ENCODE peak calls at places on chromosomes 2 and 18, in ten cellular contexts. G is left ventricle myocardium inferior, Z is natural killer cell, I is Calu3, U is cardiac muscle cell, D is MCF 10A, F is WTC11, S is GM10248, L is AG04450, A is testis. T is an unnamed sample.

GRCh38 chr2:6368271-6368670 is 497.4 kb downstream of the CMPK2 start:
- DNase-seq in D (no peak), L (peak; percentile 38), U (no peak), I (no peak), G (no peak), A (no peak), S (no peak), F (no peak), Z (no peak), T (no peak)

GRCh38 chr2:43305537-43305936 is 79.1 kb upstream of the ZFP36L2 start:
- DNase-seq in Z (no peak), G (peak; percentile 51), A (no peak), I (no peak), D (no peak), S (no peak), F (no peak), U (no peak), L (no peak), T (no peak)

GRCh38 chr2:195316485-195316884 is 340.5 kb upstream of the SLC39A10 start:
- DNase-seq in A (no peak), L (no peak), Z (no peak), F (no peak), S (no peak), D (no peak), U (no peak), I (no peak), G (no peak), T (no peak)

GRCh38 chr2:144460981-144461766 is 58.7 kb downstream of the ZEB2 start:
- DNase-seq in S (no peak), A (peak; percentile 68), D (no peak), U (no peak), L (peak; percentile 44), F (no peak), I (no peak), Z (no peak), G (peak; percentile 51), T (no peak)

GRCh38 chr18:49400398-49401072 is 59.9 kb downstream of the DYM start:
- DNase-seq in G (no peak), Z (no peak), I (peak; percentile 4), U (no peak), D (no peak), A (no peak), S (no peak), F (no peak), L (no peak), T (no peak)

GRCh38 chr18:77105021-77105420 is 27.6 kb downstream of the MBP start:
- DNase-seq in G (no peak), U (no peak), L (no peak), F (no peak), S (no peak), Z (no peak), I (no peak), D (no peak), A (no peak), T (no peak)

GRCh38 chr18:58013241-58014211 is 30.5 kb upstream of the NEDD4L start:
- DNase-seq in L (no peak), A (peak; percentile 16), S (no peak), I (peak; percentile 49), F (no peak), G (no peak), U (no peak), Z (no peak), D (peak; percentile 86), T (no peak)

GRCh38 chr2:17573806-17574175 is 33.3 kb downstream of the VSNL1 start:
- DNase-seq in L (no peak), D (no peak), A (no peak), I (no peak), G (no peak), F (no peak), U (no peak), Z (no peak), S (no peak), T (no peak)

GRCh38 chr2:30747206-30747605 is 60.0 kb downstream of the CAPN13 start:
- DNase-seq in U (no peak), I (no peak), S (no peak), L (no peak), F (no peak), G (no peak), Z (no peak), D (no peak), A (no peak), T (no peak)
- TF ChIP-seq CTCF in U (no peak), I (no peak), S (no peak), L (no peak), F (no peak), G (no peak), Z (no peak), D (no peak), A (no peak), T (no peak)

DNA sequence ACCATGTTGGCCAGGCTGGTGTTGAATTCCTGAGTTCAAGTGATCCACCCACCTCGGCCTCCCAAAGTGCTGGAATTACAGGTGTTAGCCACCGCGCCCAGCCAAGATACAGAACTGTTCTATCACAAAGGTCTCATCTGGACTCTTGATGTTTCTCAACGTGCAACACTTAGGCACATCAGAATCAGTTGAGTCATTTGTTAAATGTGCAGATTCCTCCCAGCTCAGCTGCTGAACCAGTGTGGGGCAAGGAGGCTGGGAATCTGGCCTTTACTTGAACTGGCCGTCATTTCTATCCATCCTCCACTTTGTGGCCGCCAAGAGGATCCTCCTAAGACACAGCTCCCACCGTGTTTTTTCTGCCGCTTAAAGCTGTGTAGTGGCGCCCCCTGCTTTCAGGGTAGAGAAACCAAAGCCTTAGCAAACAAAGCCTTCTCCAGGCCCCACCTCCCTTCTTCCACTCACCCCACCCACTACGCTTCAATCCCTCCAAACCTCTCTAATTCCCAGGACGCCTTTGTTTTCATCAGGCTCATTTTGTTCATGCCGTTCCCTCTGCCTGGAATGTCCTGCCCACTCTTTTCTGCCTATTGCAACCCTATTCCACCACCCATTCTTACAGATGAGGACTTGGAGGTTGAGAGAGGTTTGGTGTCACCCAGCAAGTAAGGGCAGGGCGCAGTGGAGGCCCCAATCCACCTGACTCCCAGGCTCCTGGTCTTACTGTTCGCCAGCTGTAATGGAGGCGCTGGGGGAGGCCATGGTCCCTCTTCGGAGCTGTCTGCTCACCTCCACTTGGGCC is 776 bp upstream of the SPEG start:
- DNase-seq in A (no peak), D (peak; percentile 27), I (peak; percentile 45), L (no peak), G (no peak), S (no peak), Z (no peak), F (peak; percentile 88), U (peak; percentile 73), T (peak; percentile 70)
- TF ChIP-seq CTCF in A (no peak), D (peak; percentile 28), I (no peak), L (peak; percentile 57), G (peak; percentile 46), S (no peak), Z (no peak), F (peak; percentile 66), U (peak; percentile 61), T (peak; percentile 47)

GRCh38 chr2:11161747-11162146 is 6.5 kb downstream of the SLC66A3 start:
- DNase-seq in Z (no peak), A (no peak), G (no peak), U (no peak), L (no peak), D (no peak), I (no peak), F (no peak), S (no peak), T (no peak)

GRCh38 chr2:11158916-11159573 is 3.8 kb downstream of the SLC66A3 start:
- DNase-seq in D (no peak), U (no peak), Z (no peak), G (no peak), S (no peak), F (no peak), A (no peak), L (no peak), I (no peak), T (no peak)

GRCh38 chr2:11159574-11160170 is 4.4 kb downstream of the SLC66A3 start:
- DNase-seq in U (no peak), I (no peak), L (no peak), S (no peak), A (no peak), G (no peak), Z (no peak), F (no peak), D (no peak), T (no peak)

GRCh38 chr2:11160731-11161455 is 5.6 kb downstream of the SLC66A3 start:
- DNase-seq in A (no peak), L (no peak), I (no peak), Z (no peak), F (no peak), D (no peak), G (no peak), U (no peak), S (peak; percentile 62), T (no peak)

GRCh38 chr2:11160256-11160655 is 5.0 kb downstream of the SLC66A3 start:
- DNase-seq in A (no peak), G (no peak), I (no peak), D (no peak), L (no peak), S (no peak), U (no peak), F (no peak), Z (no peak), T (no peak)
- TF ChIP-seq CTCF in A (no peak), G (no peak), I (no peak), D (no peak), L (no peak), S (no peak), U (no peak), F (no peak), Z (no peak), T (no peak)

GRCh38 chr2:28422903-28423741 is 30.5 kb downstream of the FOSL2 start:
- DNase-seq in U (no peak), A (no peak), F (no peak), S (no peak), D (no peak), I (no peak), G (no peak), Z (no peak), L (no peak), T (no peak)

GRCh38 chr2:28419705-28420270 is 27.1 kb downstream of the FOSL2 start:
- DNase-seq in U (no peak), S (no peak), Z (no peak), L (no peak), G (no peak), D (no peak), F (no peak), I (no peak), A (no peak), T (no peak)

GRCh38 chr2:28423856-28424605 is 31.4 kb downstream of the FOSL2 start:
- DNase-seq in I (no peak), U (no peak), Z (no peak), F (no peak), G (no peak), L (no peak), A (peak; percentile 42), S (no peak), D (no peak), T (no peak)

GRCh38 chr2:28419003-28419704 is 26.5 kb downstream of the FOSL2 start:
- DNase-seq in G (no peak), L (no peak), A (no peak), I (peak; percentile 66), D (no peak), F (no peak), Z (no peak), U (no peak), S (no peak), T (no peak)

DNA sequence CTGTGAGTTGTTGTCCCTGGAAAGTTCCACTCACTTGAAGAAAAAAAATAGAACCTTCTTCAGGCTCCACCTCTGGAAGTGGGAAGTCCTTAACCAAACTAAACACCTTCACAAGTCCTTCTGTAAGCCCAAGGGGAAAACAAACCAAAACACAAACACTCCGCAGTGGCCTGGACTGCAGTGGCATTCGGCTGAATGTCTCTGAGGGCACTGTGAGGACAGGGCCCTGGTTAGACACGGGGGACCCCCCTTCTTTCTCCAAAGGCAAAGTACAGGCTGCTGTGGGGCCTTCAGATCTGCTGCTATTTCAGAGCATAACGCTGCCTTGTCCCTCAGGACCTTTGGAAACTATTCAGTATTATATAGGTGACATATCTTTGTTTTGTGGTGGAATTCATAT is 28.1 kb downstream of the FOSL2 start:
- DNase-seq in L (no peak), G (no peak), U (no peak), D (no peak), S (no peak), Z (no peak), I (no peak), A (no peak), F (no peak), T (no peak)
- TF ChIP-seq CTCF in L (no peak), G (no peak), U (no peak), D (no peak), S (no peak), Z (no peak), I (no peak), A (no peak), F (no peak), T (no peak)